ENCODE peak calls at places on chromosomes 12 and 14, in four cellular contexts. K is dorsolateral prefrontal cortex; R is upper lobe of left lung; M is CD8-positive, alpha-beta T cell. L is an unnamed sample.

GRCh38 chr14:98501836-98502235 is 770.2 kb downstream of the BCL11B start:
- DNase-seq in K (no peak), R (no peak), M (no peak), L (no peak)

GRCh38 chr12:120222288-120222832 is 21.4 kb upstream of the RPLP0 start:
- DNase-seq in K (no peak), R (peak; percentile 58), M (no peak), L (no peak)

GRCh38 chr12:87982208-87982607 is 47.0 kb downstream of the C12orf50 start:
- DNase-seq in K (no peak), R (no peak), M (no peak), L (no peak)

GRCh38 chr14:104969741-104970230 is 8.4 kb downstream of the AHNAK2 start:
- DNase-seq in K (no peak), R (peak; percentile 69), M (no peak), L (no peak)

GRCh38 chr14:74018029-74018703 is 922 bp downstream of the ENTPD5 start:
- DNase-seq in K (no peak), R (no peak), M (no peak), L (no peak)

GRCh38 chr12:54658306-54659264 is 10.4 kb upstream of the DCD start:
- DNase-seq in K (no peak), R (peak; percentile 34), M (peak; percentile 57), L (no peak)

GRCh38 chr12:31363416-31363809 is 37.5 kb upstream of the SINHCAF start:
- DNase-seq in K (no peak), R (no peak), M (no peak), L (no peak)

GRCh38 chr14:38122241-38122640 is 85.5 kb upstream of the SSTR1 start:
- DNase-seq in K (no peak), R (no peak), M (no peak), L (no peak)

GRCh38 chr12:15886372-15887042 is 4.3 kb downstream of the STRAP start:
- DNase-seq in K (no peak), R (no peak), M (no peak), L (no peak)

GRCh38 chr12:92028039-92028709 is 117.5 kb downstream of the BTG1 start:
- DNase-seq in K (no peak), R (no peak), M (no peak), L (no peak)

GRCh38 chr14:61331992-61332657 is 10.7 kb downstream of the PRKCH start:
- DNase-seq in K (no peak), R (no peak), M (no peak), L (no peak)

GRCh38 chr14:22471545-22472121 is 117.4 kb downstream of the DAD1 start:
- DNase-seq in K (peak; percentile 43), R (peak; percentile 86), M (no peak), L (no peak)

GRCh38 chr14:59347915-59348314 is 117.3 kb downstream of the GPR135 start:
- DNase-seq in K (no peak), R (no peak), M (no peak), L (no peak)

GRCh38 chr12:118375348-118375747 is 1.0 kb upstream of the SUDS3 start:
- DNase-seq in K (no peak), R (no peak), M (no peak), L (no peak)

GRCh38 chr12:105235747-105236476 is at the start of gene APPL2:
- DNase-seq in K (peak; percentile 84), R (peak; percentile 97), M (peak; percentile 91), L (peak; percentile 68)

GRCh38 chr14:59332727-59333126 is 132.5 kb downstream of the GPR135 start:
- DNase-seq in K (no peak), R (no peak), M (no peak), L (no peak)

GRCh38 chr12:116148844-116149243 is 128.6 kb downstream of the MED13L start:
- DNase-seq in K (no peak), R (no peak), M (no peak), L (no peak)

GRCh38 chr14:61573748-61574513 is 121.4 kb upstream of the HIF1A start:
- DNase-seq in K (no peak), R (no peak), M (no peak), L (no peak)

GRCh38 chr12:3142386-3142785 is 65.2 kb downstream of the TSPAN9 start:
- DNase-seq in K (no peak), R (no peak), M (no peak), L (no peak)

GRCh38 chr14:51176819-51177218 is 63.2 kb upstream of the TMX1 start:
- DNase-seq in K (no peak), R (no peak), M (no peak), L (no peak)

GRCh38 chr12:95796225-95796981 is 5.8 kb upstream of the NTN4 start:
- DNase-seq in K (no peak), R (no peak), M (no peak), L (no peak)

GRCh38 chr14:77988966-77989365 is 181.2 kb upstream of the NRXN3 start:
- DNase-seq in K (peak; percentile 66), R (no peak), M (no peak), L (no peak)

GRCh38 chr12:12819221-12819620 is 6.1 kb downstream of the DDX47 start:
- DNase-seq in K (no peak), R (no peak), M (no peak), L (no peak)

GRCh38 chr12:27493260-27493935 is 30.6 kb upstream of the PPFIBP1 start:
- DNase-seq in K (no peak), R (no peak), M (no peak), L (no peak)

DNA sequence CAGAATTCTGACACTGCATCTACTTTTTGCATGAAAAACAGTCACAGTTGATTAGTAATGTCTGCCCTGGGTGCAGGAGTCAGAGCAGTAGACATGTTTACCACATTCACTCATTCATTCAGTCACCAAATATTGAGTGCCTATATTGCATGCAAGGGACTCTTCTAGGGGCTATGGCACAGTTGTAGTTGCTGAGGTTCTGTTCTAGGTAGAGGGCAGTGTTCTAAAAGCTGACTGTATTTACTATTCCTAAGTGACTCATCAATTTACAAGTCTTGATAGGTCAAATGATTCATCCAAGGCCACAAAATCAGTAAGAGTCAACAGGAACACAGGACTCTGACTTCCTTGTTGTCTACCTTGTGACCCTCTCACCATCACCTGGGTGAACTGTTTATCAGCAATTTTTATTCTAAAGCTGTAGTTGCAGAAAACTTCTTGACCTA is 223.0 kb downstream of the KTN1 start:
- DNase-seq in K (no peak), R (no peak), M (no peak), L (no peak)
- TF ChIP-seq CTCF in K (no peak), R (no peak), M (no peak), L (no peak)

GRCh38 chr12:26121841-26122680 is 2.8 kb downstream of the BHLHE41 start:
- DNase-seq in K (no peak), R (peak; percentile 92), M (peak; percentile 61), L (no peak)

GRCh38 chr12:26121323-26121740 is 3.5 kb downstream of the BHLHE41 start:
- DNase-seq in K (no peak), R (no peak), M (no peak), L (no peak)

GRCh38 chr12:26124491-26125450 is at the start of gene BHLHE41:
- DNase-seq in K (peak; percentile 81), R (peak; percentile 93), M (no peak), L (no peak)

GRCh38 chr12:26123482-26123980 is 1.3 kb downstream of the BHLHE41 start:
- DNase-seq in K (no peak), R (no peak), M (no peak), L (no peak)

GRCh38 chr12:26122681-26123481 is 2.0 kb downstream of the BHLHE41 start:
- DNase-seq in K (peak; percentile 55), R (peak; percentile 91), M (no peak), L (peak; percentile 21)
- TF ChIP-seq CTCF in K (peak; percentile 37), R (no peak), M (no peak), L (no peak)

GRCh38 chr14:69595336-69595735 is 16.1 kb upstream of the SUSD6 start:
- DNase-seq in K (no peak), R (no peak), M (no peak), L (no peak)

GRCh38 chr14:69587389-69587788 is 12.7 kb upstream of the CCDC177 start:
- DNase-seq in K (no peak), R (no peak), M (no peak), L (no peak)

DNA sequence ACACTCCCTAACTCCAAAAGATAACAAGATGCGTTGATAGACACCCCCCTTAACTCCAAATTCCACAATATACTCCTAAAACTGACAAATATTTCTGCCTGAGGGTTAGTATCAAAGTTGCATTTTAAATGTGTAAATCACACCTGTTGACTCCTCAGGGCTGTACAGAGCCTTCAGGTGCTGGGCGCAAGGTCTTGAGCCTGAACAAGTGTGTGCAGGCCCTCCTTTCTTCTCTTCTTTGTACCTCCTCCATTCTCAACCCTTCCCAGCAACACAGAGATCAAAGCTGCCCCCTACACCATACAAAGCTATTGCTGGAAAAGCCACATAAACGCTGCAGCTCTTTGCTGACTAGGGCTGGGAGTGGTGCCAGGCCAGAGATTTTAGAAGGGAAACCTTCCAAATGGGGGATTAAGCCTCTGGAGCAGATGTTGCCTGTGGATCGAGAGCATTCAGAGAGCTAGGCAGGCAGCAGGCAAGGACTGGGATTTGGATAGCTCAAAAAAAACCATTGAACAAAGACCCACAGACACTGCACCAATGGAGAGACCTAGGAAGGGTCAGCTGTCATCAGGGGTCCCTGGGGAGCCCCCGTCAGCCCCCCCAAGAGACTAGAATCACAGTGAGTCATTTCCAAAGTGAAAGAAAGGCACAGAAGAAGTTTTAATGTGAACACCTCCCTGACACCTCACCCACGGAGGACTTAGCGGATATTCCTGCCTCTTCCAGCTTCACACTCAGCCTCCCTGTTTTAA is 18.3 kb upstream of the SUSD6 start:
- DNase-seq in K (no peak), R (no peak), M (no peak), L (no peak)
- TF ChIP-seq CTCF in K (no peak), R (no peak), M (no peak), L (no peak)

DNA sequence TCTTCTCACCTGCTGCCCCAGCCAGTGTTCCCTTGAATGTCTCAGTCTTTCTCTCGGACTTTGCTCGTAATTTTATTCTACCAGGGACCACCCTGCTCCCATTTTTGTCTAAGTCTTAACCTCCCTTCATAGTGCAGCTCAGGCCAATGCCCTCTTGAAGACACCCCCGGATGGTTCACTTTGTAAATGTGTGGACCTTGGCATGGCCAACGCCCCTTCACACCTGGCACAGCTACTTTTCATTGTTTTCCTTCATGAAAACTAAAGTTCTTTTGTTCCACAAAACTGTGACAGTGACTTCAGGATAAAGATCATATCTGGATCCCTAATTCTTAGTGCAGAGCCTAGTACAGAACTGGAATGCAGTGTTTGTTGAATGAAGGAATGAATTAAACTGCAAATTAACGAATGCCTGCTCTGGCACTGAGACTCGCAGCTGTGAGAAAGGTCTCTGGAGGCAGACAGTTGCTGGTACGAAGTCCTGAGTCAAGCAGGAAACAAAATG is 3.5 kb upstream of the RNASE4 start:
- DNase-seq in K (no peak), R (no peak), M (no peak), L (no peak)
- TF ChIP-seq CTCF in K (no peak), R (no peak), M (no peak), L (no peak)

L was measured in natural killer cell.